ENCODE peak calls at places on chromosomes 3 and 15, in five cellular contexts. One of them, this sample, is unnamed.

GRCh38 chr3:73037369-73037699 is 24.1 kb upstream of the EBLN2 start:
- DNase-seq in K562: no peak
- DNase-seq in SK-N-SH: no peak
- DNase-seq in GM12878: no peak
- DNase-seq in HepG2: peak
- DNase-seq in this sample: no peak

GRCh38 chr15:59160880-59161593 is 45.6 kb upstream of the LDHAL6B start:
- DNase-seq in K562: peak
- DNase-seq in SK-N-SH: peak
- DNase-seq in GM12878: no peak
- DNase-seq in HepG2: peak
- DNase-seq in this sample: peak

GRCh38 chr15:71207141-71207540 is 91.9 kb downstream of the THSD4 start:
- DNase-seq in K562: no peak
- DNase-seq in SK-N-SH: peak
- DNase-seq in GM12878: no peak
- DNase-seq in HepG2: no peak
- DNase-seq in this sample: no peak

GRCh38 chr15:52445553-52445952 is 83.1 kb downstream of the MYO5A start:
- DNase-seq in K562: no peak
- DNase-seq in SK-N-SH: no peak
- DNase-seq in GM12878: no peak
- DNase-seq in HepG2: no peak
- DNase-seq in this sample: no peak

GRCh38 chr3:122403489-122403888 is 12.4 kb downstream of the WDR5B start:
- DNase-seq in K562: no peak
- DNase-seq in SK-N-SH: no peak
- DNase-seq in GM12878: no peak
- DNase-seq in HepG2: no peak
- DNase-seq in this sample: no peak

GRCh38 chr3:25173610-25174009 is 254.5 kb upstream of the RARB start:
- DNase-seq in K562: no peak
- DNase-seq in SK-N-SH: no peak
- DNase-seq in GM12878: no peak
- DNase-seq in HepG2: no peak
- DNase-seq in this sample: peak

GRCh38 chr15:40333922-40334492 is 6.7 kb downstream of the CCDC9B start:
- DNase-seq in K562: no peak
- DNase-seq in SK-N-SH: no peak
- DNase-seq in GM12878: no peak
- DNase-seq in HepG2: no peak
- DNase-seq in this sample: no peak

GRCh38 chr3:178417736-178418135 is 118.5 kb upstream of the KCNMB2 start:
- DNase-seq in K562: no peak
- DNase-seq in SK-N-SH: no peak
- DNase-seq in GM12878: no peak
- DNase-seq in HepG2: no peak
- DNase-seq in this sample: no peak

GRCh38 chr15:66673410-66674322 is 28.4 kb upstream of the SMAD6 start:
- DNase-seq in K562: peak
- DNase-seq in SK-N-SH: no peak
- DNase-seq in GM12878: no peak
- DNase-seq in HepG2: no peak
- DNase-seq in this sample: peak

GRCh38 chr3:14460342-14461005 is 58.1 kb downstream of the SLC6A6 start:
- DNase-seq in K562: no peak
- DNase-seq in SK-N-SH: no peak
- DNase-seq in GM12878: no peak
- DNase-seq in HepG2: no peak
- DNase-seq in this sample: no peak

GRCh38 chr3:161316006-161316689 is 55.2 kb downstream of the SPTSSB start:
- DNase-seq in K562: no peak
- DNase-seq in SK-N-SH: no peak
- DNase-seq in GM12878: no peak
- DNase-seq in HepG2: no peak
- DNase-seq in this sample: no peak

GRCh38 chr15:67413770-67414429 is 107.0 kb upstream of the C15orf61 start:
- DNase-seq in K562: no peak
- DNase-seq in SK-N-SH: no peak
- DNase-seq in GM12878: no peak
- DNase-seq in HepG2: peak
- DNase-seq in this sample: no peak

GRCh38 chr3:195003006-195003892 is 267.7 kb downstream of the XXYLT1 start:
- DNase-seq in K562: no peak
- DNase-seq in SK-N-SH: no peak
- DNase-seq in GM12878: no peak
- DNase-seq in HepG2: no peak
- DNase-seq in this sample: no peak

GRCh38 chr3:142857056-142857455 is 31.8 kb downstream of the PCOLCE2 start:
- DNase-seq in K562: peak
- DNase-seq in SK-N-SH: peak
- DNase-seq in GM12878: no peak
- DNase-seq in HepG2: peak
- DNase-seq in this sample: peak

GRCh38 chr3:30657914-30658313 is 51.5 kb downstream of the TGFBR2 start:
- DNase-seq in K562: no peak
- DNase-seq in SK-N-SH: no peak
- DNase-seq in GM12878: no peak
- DNase-seq in HepG2: no peak
- DNase-seq in this sample: no peak

GRCh38 chr3:30660128-30660525 is 53.7 kb downstream of the TGFBR2 start:
- DNase-seq in K562: no peak
- DNase-seq in SK-N-SH: no peak
- DNase-seq in GM12878: no peak
- DNase-seq in HepG2: no peak
- DNase-seq in this sample: no peak

GRCh38 chr3:30658328-30659052 is 52.1 kb downstream of the TGFBR2 start:
- DNase-seq in K562: no peak
- DNase-seq in SK-N-SH: no peak
- DNase-seq in GM12878: peak
- DNase-seq in HepG2: peak
- DNase-seq in this sample: no peak

GRCh38 chr3:30660656-30661055 is 54.3 kb downstream of the TGFBR2 start:
- DNase-seq in K562: no peak
- DNase-seq in SK-N-SH: no peak
- DNase-seq in GM12878: no peak
- DNase-seq in HepG2: no peak
- DNase-seq in this sample: no peak

DNA sequence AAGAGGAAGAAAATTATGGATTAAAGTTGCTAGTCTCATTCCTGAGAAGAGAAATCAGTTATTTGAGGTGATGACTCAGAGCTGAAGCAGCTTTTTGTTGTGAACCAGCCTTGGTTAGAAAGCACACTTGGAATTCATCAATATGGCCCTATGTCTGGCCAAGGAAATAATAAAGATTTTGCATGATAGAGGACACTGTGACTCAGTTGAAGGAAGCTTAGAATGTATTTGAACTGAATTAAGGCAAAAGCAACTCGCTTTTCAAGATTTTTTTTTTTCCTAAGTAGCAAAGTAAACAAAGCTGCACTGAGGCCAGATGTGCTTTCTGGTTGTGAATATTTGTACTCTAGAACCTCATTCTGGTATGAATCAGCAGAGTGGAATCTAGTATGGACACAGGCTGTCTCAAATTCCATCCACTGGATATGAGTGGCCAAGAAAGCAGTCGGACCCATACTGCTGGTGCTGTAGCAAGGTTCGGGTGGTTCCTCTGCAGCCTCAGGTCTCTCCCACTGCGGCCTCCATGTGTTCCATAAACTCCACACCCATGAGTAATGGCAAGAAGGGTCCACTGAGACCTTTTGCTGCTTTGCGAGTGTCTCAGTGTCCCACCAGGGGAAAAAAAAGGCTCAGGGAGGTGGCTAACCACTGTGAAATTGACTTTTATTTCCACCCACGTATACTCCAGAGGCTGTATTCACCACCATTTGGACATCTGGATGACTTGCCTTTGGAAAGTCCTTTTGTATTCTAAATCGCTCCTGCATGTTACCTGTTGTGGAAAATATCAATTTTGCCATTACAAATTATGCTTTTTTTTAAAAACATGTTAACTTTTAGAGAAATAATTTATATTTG is 53.1 kb downstream of the TGFBR2 start:
- DNase-seq in K562: no peak
- DNase-seq in SK-N-SH: no peak
- DNase-seq in GM12878: no peak
- DNase-seq in HepG2: peak
- DNase-seq in this sample: no peak
- TF ChIP-seq FOXM1 in K562: no peak
- TF ChIP-seq FOXM1 in SK-N-SH: peak
- TF ChIP-seq FOXM1 in GM12878: no peak
- TF ChIP-seq FOXM1 in HepG2: no peak
- TF ChIP-seq FOXM1 in this sample: no peak

GRCh38 chr15:90705212-90705611 is 11.9 kb upstream of the BLM start:
- DNase-seq in K562: no peak
- DNase-seq in SK-N-SH: no peak
- DNase-seq in GM12878: no peak
- DNase-seq in HepG2: no peak
- DNase-seq in this sample: no peak
- TF ChIP-seq FOXM1 in K562: no peak
- TF ChIP-seq FOXM1 in SK-N-SH: no peak
- TF ChIP-seq FOXM1 in GM12878: no peak
- TF ChIP-seq FOXM1 in HepG2: no peak
- TF ChIP-seq FOXM1 in this sample: no peak

GRCh38 chr3:185422677-185423076 is 59.7 kb downstream of the MAP3K13 start:
- DNase-seq in K562: no peak
- DNase-seq in SK-N-SH: no peak
- DNase-seq in GM12878: no peak
- DNase-seq in HepG2: no peak
- DNase-seq in this sample: no peak

GRCh38 chr3:185421577-185422232 is 58.8 kb downstream of the MAP3K13 start:
- DNase-seq in K562: no peak
- DNase-seq in SK-N-SH: no peak
- DNase-seq in GM12878: peak
- DNase-seq in HepG2: no peak
- DNase-seq in this sample: no peak

GRCh38 chr3:185424435-185424834 is 61.5 kb downstream of the MAP3K13 start:
- DNase-seq in K562: no peak
- DNase-seq in SK-N-SH: no peak
- DNase-seq in GM12878: no peak
- DNase-seq in HepG2: no peak
- DNase-seq in this sample: no peak

GRCh38 chr3:185423178-185423577 is 60.2 kb downstream of the MAP3K13 start:
- DNase-seq in K562: no peak
- DNase-seq in SK-N-SH: no peak
- DNase-seq in GM12878: no peak
- DNase-seq in HepG2: no peak
- DNase-seq in this sample: no peak

GRCh38 chr3:185420762-185421161 is 57.8 kb downstream of the MAP3K13 start:
- DNase-seq in K562: no peak
- DNase-seq in SK-N-SH: no peak
- DNase-seq in GM12878: peak
- DNase-seq in HepG2: no peak
- DNase-seq in this sample: no peak
- TF ChIP-seq FOXM1 in K562: no peak
- TF ChIP-seq FOXM1 in SK-N-SH: no peak
- TF ChIP-seq FOXM1 in GM12878: no peak
- TF ChIP-seq FOXM1 in HepG2: no peak
- TF ChIP-seq FOXM1 in this sample: no peak

DNA sequence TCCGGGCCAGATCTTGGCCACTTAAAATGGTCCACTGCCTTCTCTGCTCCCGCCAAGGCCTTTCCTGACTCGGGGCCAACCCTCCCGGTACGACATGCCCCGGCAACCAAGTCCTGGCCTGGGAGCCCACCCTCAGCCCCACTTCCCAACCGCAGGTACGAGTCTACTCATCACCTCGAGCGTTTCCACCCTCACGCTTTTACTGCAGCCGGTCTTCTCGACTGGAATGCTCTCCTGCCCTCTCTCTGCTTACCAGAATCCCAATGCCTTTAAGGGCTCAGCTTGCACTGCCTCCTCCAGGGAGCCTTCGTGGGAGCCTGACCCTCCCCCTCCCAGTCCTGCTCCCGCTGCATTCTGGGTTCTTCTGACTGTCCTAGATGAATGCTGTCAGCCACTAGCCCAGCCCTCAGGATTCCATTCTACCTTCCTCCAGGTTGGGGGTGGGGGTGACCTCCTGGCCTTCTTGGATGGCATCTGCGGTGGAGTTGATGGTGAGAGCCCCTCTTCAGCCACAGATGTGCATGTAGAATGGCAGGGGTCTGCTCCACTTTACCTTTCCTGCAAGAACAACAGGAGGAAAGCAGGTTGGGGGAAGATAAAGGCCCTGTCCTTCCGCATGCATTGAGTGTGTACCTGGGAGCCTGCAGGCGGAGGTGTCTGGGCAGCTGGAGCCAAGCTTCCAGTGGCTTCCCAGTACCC is 1.1 kb upstream of the CSRNP1 start:
- DNase-seq in K562: peak
- DNase-seq in SK-N-SH: no peak
- DNase-seq in GM12878: no peak
- DNase-seq in HepG2: peak
- DNase-seq in this sample: peak
- TF ChIP-seq FOXM1 in K562: no peak
- TF ChIP-seq FOXM1 in SK-N-SH: no peak
- TF ChIP-seq FOXM1 in GM12878: no peak
- TF ChIP-seq FOXM1 in HepG2: no peak
- TF ChIP-seq FOXM1 in this sample: no peak

GRCh38 chr3:71685686-71686085 is 39.5 kb downstream of the EIF4E3 start:
- DNase-seq in K562: no peak
- DNase-seq in SK-N-SH: no peak
- DNase-seq in GM12878: no peak
- DNase-seq in HepG2: no peak
- DNase-seq in this sample: no peak
- TF ChIP-seq FOXM1 in K562: no peak
- TF ChIP-seq FOXM1 in SK-N-SH: no peak
- TF ChIP-seq FOXM1 in GM12878: no peak
- TF ChIP-seq FOXM1 in HepG2: no peak
- TF ChIP-seq FOXM1 in this sample: no peak

DNA sequence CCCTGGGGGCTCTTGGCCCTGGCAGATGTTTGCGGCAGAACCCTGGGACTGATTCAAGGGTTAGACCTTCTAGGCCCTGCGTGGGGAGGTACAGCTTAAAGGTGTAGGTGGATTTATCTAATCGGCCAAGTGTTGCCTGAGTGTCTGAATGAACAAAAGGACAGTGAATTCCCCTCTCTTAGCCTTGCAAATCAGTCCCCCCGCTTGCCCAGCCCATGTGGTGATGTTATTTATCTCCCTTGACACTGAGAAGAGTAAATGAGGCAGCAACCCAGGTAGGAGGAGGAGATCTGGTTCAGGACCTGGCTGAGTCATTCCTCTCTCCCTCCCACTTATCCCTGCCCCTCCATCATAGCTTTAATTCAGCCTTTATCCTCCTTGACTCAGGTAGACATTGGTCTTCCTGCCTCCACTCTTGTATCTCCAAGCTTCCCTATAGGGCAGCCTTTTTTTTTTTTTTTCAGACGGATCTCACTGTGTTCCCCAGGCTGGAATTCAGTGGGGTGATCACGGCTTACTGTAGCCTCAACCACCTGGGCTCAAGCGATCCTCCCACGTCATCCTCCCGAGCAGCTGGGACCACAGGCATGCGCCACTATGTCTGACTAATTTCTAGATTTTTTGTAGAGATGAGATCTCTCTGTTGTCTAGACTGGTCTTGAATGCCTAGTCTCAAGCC is 54.7 kb downstream of the MAGEF1 start:
- DNase-seq in K562: no peak
- DNase-seq in SK-N-SH: no peak
- DNase-seq in GM12878: peak
- DNase-seq in HepG2: no peak
- DNase-seq in this sample: no peak
- TF ChIP-seq FOXM1 in K562: no peak
- TF ChIP-seq FOXM1 in SK-N-SH: no peak
- TF ChIP-seq FOXM1 in GM12878: no peak
- TF ChIP-seq FOXM1 in HepG2: no peak
- TF ChIP-seq FOXM1 in this sample: no peak

This sample was measured in HEK293T.